ENCODE peak calls at places on chromosome 21, in ten cellular contexts. S is foreskin keratinocyte; T is heart left ventricle; F is neural progenitor cell; G is CD8-positive, alpha-beta T cell; M is GM23248; Y is left ventricle myocardium inferior; I is BE2C; H is adipocyte; V is cardiac muscle cell. B is an unnamed sample. For H3K4me1, the result is how much of the 10 kb centered on the place peaks cover.

GRCh38 chr21:29788752-29789151 is 151.0 kb downstream of the GRIK1 start:
- DNase-seq in S (no peak), T (no peak), F (no peak), G (no peak), M (no peak), Y (no peak), I (no peak), H (no peak), V (no peak), B (no peak)

GRCh38 chr21:23952269-23952668 is 1655.0 kb downstream of the MRPL39 start:
- DNase-seq in S (no peak), T (no peak), F (no peak), G (no peak), M (no peak), Y (no peak), I (no peak), H (no peak), V (no peak), B (no peak)

GRCh38 chr21:30408782-30409494 is 13.1 kb downstream of the KRTAP13-1 start:
- DNase-seq in S (peak), T (peak), F (peak), G (no peak), M (peak), Y (no peak), I (peak), H (no peak), V (peak), B (no peak)

GRCh38 chr21:44686843-44687561 is 5.0 kb upstream of the KRTAP12-1 start:
- DNase-seq in S (no peak), T (no peak), F (no peak), G (no peak), M (no peak), Y (no peak), I (no peak), H (no peak), V (no peak), B (no peak)

GRCh38 chr21:25115021-25115420 is 492.3 kb downstream of the MRPL39 start:
- DNase-seq in S (no peak), T (no peak), F (no peak), G (no peak), M (no peak), Y (no peak), I (no peak), H (no peak), V (no peak), B (no peak)

GRCh38 chr21:17658931-17659330 is 46.2 kb upstream of the BTG3 start:
- DNase-seq in S (no peak), T (no peak), F (no peak), G (no peak), M (no peak), Y (no peak), I (no peak), H (no peak), V (no peak), B (no peak)

GRCh38 chr21:30329203-30329868 is 8.2 kb downstream of the KRTAP27-1 start:
- DNase-seq in S (peak), T (no peak), F (no peak), G (no peak), M (no peak), Y (no peak), I (no peak), H (no peak), V (no peak), B (no peak)

GRCh38 chr21:21003701-21004100 is 5.5 kb downstream of the NCAM2 start:
- DNase-seq in S (no peak), T (no peak), F (peak), G (no peak), M (peak), Y (no peak), I (peak), H (peak), V (peak), B (no peak)

GRCh38 chr21:38822754-38823374 is 17.1 kb downstream of the ETS2 start:
- DNase-seq in S (no peak), T (no peak), F (no peak), G (no peak), M (no peak), Y (no peak), I (no peak), H (no peak), V (no peak), B (no peak)

GRCh38 chr21:31720330-31720729 is 11.6 kb downstream of the SCAF4 start:
- DNase-seq in S (no peak), T (no peak), F (no peak), G (no peak), M (no peak), Y (no peak), I (no peak), H (no peak), V (no peak), B (no peak)

GRCh38 chr21:27812279-27812678 is 845.4 kb upstream of the ADAMTS5 start:
- DNase-seq in S (peak), T (no peak), F (no peak), G (no peak), M (peak), Y (no peak), I (no peak), H (peak), V (no peak), B (no peak)

GRCh38 chr21:17270234-17270633 is 242.6 kb upstream of the CXADR start:
- DNase-seq in S (peak), T (no peak), F (peak), G (no peak), M (peak), Y (peak), I (peak), H (peak), V (peak), B (peak)

GRCh38 chr21:20207335-20207734 is 790.9 kb upstream of the NCAM2 start:
- DNase-seq in S (no peak), T (no peak), F (no peak), G (no peak), M (no peak), Y (no peak), I (no peak), H (no peak), V (no peak), B (no peak)

GRCh38 chr21:30668776-30669175 is 26.1 kb downstream of the KRTAP20-3 start:
- DNase-seq in S (no peak), T (no peak), F (no peak), G (no peak), M (no peak), Y (no peak), I (no peak), H (no peak), V (no peak), B (no peak)

GRCh38 chr21:37455504-37455911 is 88.9 kb downstream of the DYRK1A start:
- DNase-seq in S (no peak), T (no peak), F (no peak), G (no peak), M (peak), Y (no peak), I (peak), H (no peak), V (no peak), B (no peak)
- H3K4me1 ChIP-seq in S (under half), T (half or more), F (under half), G (half or more), M (half or more), Y (half or more), I (under half), H (half or more), V (half or more), B (half or more)

GRCh38 chr21:14545906-14546480 is at the start of gene SAMSN1:
- DNase-seq in S (no peak), T (peak), F (no peak), G (peak), M (no peak), Y (no peak), I (peak), H (no peak), V (no peak), B (peak)
- H3K4me1 ChIP-seq in S (under half), T (under half), F (under half), G (under half), M (under half), Y (under half), I (under half), H (under half), V (under half), B (under half)

DNA sequence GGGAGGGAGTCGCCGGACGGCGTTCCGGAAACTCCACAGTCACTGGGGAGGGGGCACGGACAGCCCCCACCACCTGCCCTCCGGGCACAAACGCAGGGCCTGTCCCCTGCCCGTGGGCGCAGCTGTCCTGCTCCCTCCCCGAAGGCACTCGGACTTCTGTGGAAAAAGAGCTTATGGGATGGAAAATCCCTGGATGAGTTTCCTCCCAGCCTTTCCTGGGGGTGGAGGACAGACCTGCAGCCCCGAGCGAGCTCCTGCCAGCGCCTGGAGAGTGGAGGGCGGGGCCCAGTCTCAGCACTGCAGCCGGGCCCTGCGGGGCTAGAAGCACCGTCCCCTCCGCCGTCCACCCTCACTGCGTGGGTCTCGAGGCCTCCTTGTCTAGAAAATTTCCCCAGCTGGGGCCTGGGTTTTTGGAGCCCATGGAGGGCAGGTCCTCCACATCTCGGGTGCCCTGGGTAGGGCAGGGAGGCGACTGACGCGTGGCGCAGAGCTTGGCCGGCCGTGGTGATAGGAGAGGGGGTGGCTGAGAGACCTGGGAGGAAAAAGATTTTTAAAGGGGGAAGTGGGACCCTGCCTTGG is 6.5 kb upstream of the COL6A1 start:
- DNase-seq in S (no peak), T (peak), F (peak), G (no peak), M (peak), Y (peak), I (no peak), H (peak), V (no peak), B (peak)
- H3K4me1 ChIP-seq in S (under half), T (half or more), F (under half), G (under half), M (under half), Y (half or more), I (under half), H (half or more), V (under half), B (half or more)

GRCh38 chr21:36699546-36700294 is 805 bp downstream of the SIM2 start:
- DNase-seq in S (no peak), T (no peak), F (peak), G (no peak), M (peak), Y (no peak), I (no peak), H (no peak), V (no peak), B (no peak)
- H3K4me1 ChIP-seq in S (under half), T (half or more), F (under half), G (under half), M (under half), Y (half or more), I (under half), H (under half), V (under half), B (under half)

GRCh38 chr21:34935452-34935851 is 113.7 kb downstream of the RUNX1 start:
- DNase-seq in S (peak), T (no peak), F (no peak), G (no peak), M (peak), Y (no peak), I (no peak), H (no peak), V (no peak), B (no peak)
- H3K4me1 ChIP-seq in S (under half), T (under half), F (under half), G (half or more), M (half or more), Y (under half), I (under half), H (under half), V (under half), B (under half)

DNA sequence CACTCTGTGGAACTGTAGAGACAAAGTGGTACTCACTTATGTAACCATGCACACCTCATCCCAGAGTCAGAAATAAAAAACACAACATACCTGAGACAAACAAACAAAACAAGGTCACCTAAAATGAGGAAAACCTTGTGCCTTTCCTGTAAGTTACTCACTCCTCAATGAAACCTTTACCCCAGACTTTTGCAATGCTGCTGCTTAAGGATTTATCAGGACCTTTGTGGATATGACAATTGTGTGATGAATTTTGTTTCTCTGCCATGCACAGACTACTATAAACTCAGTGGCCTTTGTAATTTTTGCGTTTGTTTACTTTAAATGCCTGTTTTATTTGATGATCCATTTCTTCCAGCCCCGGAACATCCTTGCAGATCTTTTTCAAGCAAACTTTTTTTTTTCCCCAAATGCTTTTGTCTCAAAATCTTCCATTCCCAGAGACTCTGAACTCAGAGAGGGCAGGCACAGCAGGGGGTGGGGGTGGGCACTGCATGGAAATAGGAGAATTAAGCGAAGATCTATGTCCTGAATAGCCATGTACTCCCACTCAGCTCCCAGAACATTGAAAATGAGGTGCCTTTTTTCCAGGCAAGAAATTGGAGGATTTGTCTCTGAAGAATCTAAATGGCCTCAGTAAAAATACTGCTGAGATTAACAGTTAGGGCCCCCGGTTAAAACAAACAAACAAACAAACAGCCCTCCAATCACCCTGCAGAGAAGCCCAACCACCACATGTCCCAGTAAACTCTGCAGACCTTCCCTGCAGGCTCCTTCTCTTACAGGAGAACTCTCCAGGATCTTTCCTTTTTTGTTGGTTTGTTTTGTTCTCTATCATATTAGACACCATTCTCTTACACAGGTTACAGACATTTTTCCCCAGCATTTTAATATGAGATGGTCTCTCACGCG is 22.6 kb upstream of the SIM2 start:
- DNase-seq in S (no peak), T (no peak), F (peak), G (no peak), M (no peak), Y (no peak), I (no peak), H (no peak), V (no peak), B (no peak)
- H3K4me1 ChIP-seq in S (under half), T (under half), F (under half), G (under half), M (under half), Y (under half), I (under half), H (under half), V (under half), B (under half)

GRCh38 chr21:42398414-42399030 is 2.7 kb upstream of the TMPRSS3 start:
- DNase-seq in S (no peak), T (no peak), F (no peak), G (no peak), M (no peak), Y (no peak), I (no peak), H (no peak), V (no peak), B (no peak)
- H3K4me1 ChIP-seq in S (under half), T (under half), F (under half), G (under half), M (under half), Y (under half), I (under half), H (under half), V (under half), B (under half)

GRCh38 chr21:43596616-43597015 is 62.7 kb downstream of the HSF2BP start:
- DNase-seq in S (no peak), T (no peak), F (no peak), G (no peak), M (no peak), Y (no peak), I (no peak), H (no peak), V (no peak), B (no peak)

GRCh38 chr21:43597845-43598244 is 61.4 kb downstream of the HSF2BP start:
- DNase-seq in S (no peak), T (no peak), F (no peak), G (no peak), M (no peak), Y (no peak), I (no peak), H (no peak), V (no peak), B (no peak)

GRCh38 chr21:43599728-43600127 is 59.6 kb downstream of the HSF2BP start:
- DNase-seq in S (no peak), T (no peak), F (no peak), G (no peak), M (no peak), Y (no peak), I (no peak), H (no peak), V (no peak), B (no peak)

GRCh38 chr21:43597052-43597451 is 62.2 kb downstream of the HSF2BP start:
- DNase-seq in S (peak), T (no peak), F (no peak), G (no peak), M (peak), Y (no peak), I (peak), H (peak), V (no peak), B (no peak)

GRCh38 chr21:43598416-43599120 is 60.7 kb downstream of the HSF2BP start:
- DNase-seq in S (peak), T (no peak), F (no peak), G (no peak), M (peak), Y (no peak), I (no peak), H (peak), V (no peak), B (no peak)
- H3K4me1 ChIP-seq in S (under half), T (under half), F (under half), G (under half), M (half or more), Y (under half), I (under half), H (under half), V (under half), B (under half)